ENCODE peak calls at places on chromosomes 5 and 9, in nine cellular contexts. S is endothelial cell; L is GM12865; U is naive thymus-derived CD8-positive, alpha-beta T cell; N is stimulated activated CD4-positive, alpha-beta T cell treated with anti-CD3 and anti-CD28 coated beads, Interleukin-15, amount 100 ng/mL, for 1 hour; T is anterior cingulate cortex; C is heart right ventricle; P is A172; Q is RPMI7951. J is an unnamed sample.

GRCh38 chr5:163535290-163535689 is 29.9 kb downstream of the MAT2B start:
- DNase-seq in S (no peak), L (no peak), U (no peak), N (no peak), T (no peak), C (no peak), P (no peak), Q (no peak), J (no peak)

GRCh38 chr5:168168978-168169696 is 122.3 kb upstream of the WWC1 start:
- DNase-seq in S (no peak), L (no peak), U (no peak), N (no peak), T (no peak), C (no peak), P (no peak), Q (no peak), J (no peak)

GRCh38 chr5:132797651-132798050 is 15.5 kb upstream of the SOWAHA start:
- DNase-seq in S (no peak), L (no peak), U (no peak), N (no peak), T (no peak), C (no peak), P (no peak), Q (no peak), J (no peak)

GRCh38 chr9:133780962-133781827 is 43.0 kb upstream of the SARDH start:
- DNase-seq in S (no peak), L (no peak), U (no peak), N (no peak), T (no peak), C (no peak), P (no peak), Q (no peak), J (peak)

GRCh38 chr9:122226758-122227575 is 1.8 kb downstream of the LHX6 start:
- DNase-seq in S (no peak), L (no peak), U (no peak), N (no peak), T (no peak), C (no peak), P (no peak), Q (no peak), J (no peak)

GRCh38 chr5:150762216-150762615 is 3.4 kb upstream of the DCTN4 start:
- DNase-seq in S (no peak), L (no peak), U (no peak), N (no peak), T (no peak), C (no peak), P (no peak), Q (no peak), J (no peak)

GRCh38 chr5:9562101-9562500 is 16.2 kb upstream of the SEMA5A start:
- DNase-seq in S (no peak), L (no peak), U (no peak), N (no peak), T (no peak), C (no peak), P (peak), Q (peak), J (no peak)

GRCh38 chr5:24444439-24444838 is 200.3 kb downstream of the CDH10 start:
- DNase-seq in S (no peak), L (no peak), U (no peak), N (no peak), T (no peak), C (peak), P (no peak), Q (no peak), J (no peak)

GRCh38 chr5:9534881-9535517 is 10.9 kb downstream of the SEMA5A start:
- DNase-seq in S (no peak), L (no peak), U (no peak), N (no peak), T (no peak), C (peak), P (no peak), Q (no peak), J (no peak)

GRCh38 chr9:81566074-81566698 is 123.2 kb downstream of the TLE1 start:
- DNase-seq in S (no peak), L (no peak), U (no peak), N (no peak), T (no peak), C (no peak), P (no peak), Q (no peak), J (no peak)

GRCh38 chr9:115668506-115668905 is 485.1 kb upstream of the PAPPA start:
- DNase-seq in S (no peak), L (no peak), U (no peak), N (no peak), T (no peak), C (no peak), P (peak), Q (peak), J (no peak)

GRCh38 chr5:53469946-53470687 is 10.3 kb upstream of the FST start:
- DNase-seq in S (no peak), L (no peak), U (no peak), N (no peak), T (no peak), C (no peak), P (peak), Q (no peak), J (no peak)

GRCh38 chr5:35129276-35129675 is 81.5 kb upstream of the AGXT2 start:
- DNase-seq in S (no peak), L (no peak), U (no peak), N (no peak), T (no peak), C (no peak), P (peak), Q (peak), J (no peak)

GRCh38 chr9:134680393-134681060 is 38.9 kb downstream of the COL5A1 start:
- DNase-seq in S (no peak), L (no peak), U (no peak), N (no peak), T (no peak), C (no peak), P (no peak), Q (no peak), J (peak)

GRCh38 chr5:82349651-82350050 is 71.5 kb upstream of the RPS23 start:
- DNase-seq in S (peak), L (peak), U (no peak), N (no peak), T (peak), C (no peak), P (peak), Q (peak), J (peak)

GRCh38 chr5:58940446-58940845 is 357.6 kb downstream of the RAB3C start:
- DNase-seq in S (no peak), L (no peak), U (no peak), N (no peak), T (no peak), C (peak), P (no peak), Q (peak), J (no peak)

GRCh38 chr9:123996731-123997421 is 14.7 kb upstream of the LHX2 start:
- DNase-seq in S (no peak), L (peak), U (no peak), N (no peak), T (no peak), C (no peak), P (peak), Q (peak), J (no peak)

GRCh38 chr9:112037281-112038016 is 137.6 kb downstream of the SUSD1 start:
- DNase-seq in S (no peak), L (peak), U (peak), N (peak), T (no peak), C (no peak), P (peak), Q (peak), J (no peak)

GRCh38 chr5:127254729-127255284 is 35.8 kb upstream of the MEGF10 start:
- DNase-seq in S (no peak), L (no peak), U (no peak), N (no peak), T (no peak), C (no peak), P (peak), Q (peak), J (no peak)

GRCh38 chr9:83299556-83299955 is 236.6 kb upstream of the RASEF start:
- DNase-seq in S (no peak), L (no peak), U (no peak), N (no peak), T (no peak), C (no peak), P (peak), Q (peak), J (no peak)

J was measured in Right ventricle myocardium inferior.